ENCODE peak calls at places on chromosomes 16 and 17, in seven cellular contexts. S is GM23338, K is esophagus squamous epithelium, Z is neuronal stem cell, G is thoracic aorta, N is A673, W is lower lobe of right lung. H is an unnamed sample. For H3K4me1, the result is how much of the 10 kb centered on the place peaks cover.

GRCh38 chr17:79054200-79054599 is 20.4 kb upstream of the ENGASE start:
- DNase-seq in K (no peak), G (no peak), S (no peak), N (no peak), W (no peak), Z (no peak), H (no peak)

GRCh38 chr17:9410285-9410684 is 165.3 kb downstream of the STX8 start:
- DNase-seq in G (no peak), K (no peak), Z (no peak), S (no peak), W (no peak), N (no peak), H (no peak)

GRCh38 chr17:39573447-39574298 is 34.0 kb downstream of the NEUROD2 start:
- DNase-seq in K (no peak), W (peak), S (peak), N (peak), Z (no peak), G (no peak), H (peak)

GRCh38 chr17:60442271-60443201 is 20.2 kb downstream of the CHCT1 start:
- DNase-seq in N (peak), Z (no peak), K (no peak), G (no peak), S (no peak), W (no peak), H (no peak)

GRCh38 chr16:83854420-83854819 is 44.5 kb upstream of the MLYCD start:
- DNase-seq in N (no peak), W (no peak), K (no peak), Z (no peak), G (no peak), S (no peak), H (no peak)

GRCh38 chr17:81665205-81666091 is 957 bp downstream of the OXLD1 start:
- DNase-seq in W (peak), Z (no peak), G (no peak), N (peak), S (peak), K (no peak), H (peak)

GRCh38 chr17:79932446-79932845 is 93.2 kb upstream of the CBX4 start:
- DNase-seq in S (no peak), N (no peak), Z (no peak), G (no peak), W (no peak), K (no peak), H (no peak)

GRCh38 chr16:17129971-17130370 is 340.8 kb downstream of the XYLT1 start:
- DNase-seq in G (no peak), W (no peak), K (no peak), Z (no peak), S (no peak), N (no peak), H (no peak)

GRCh38 chr17:76867578-76868175 is 527 bp upstream of the MGAT5B start:
- DNase-seq in Z (no peak), K (no peak), N (no peak), W (no peak), S (peak), G (no peak), H (peak)

GRCh38 chr17:76868176-76868668 is at the start of gene MGAT5B:
- DNase-seq in S (peak), G (peak), K (no peak), Z (peak), N (peak), W (peak), H (peak)

GRCh38 chr17:76869878-76870714 is 1.9 kb downstream of the MGAT5B start:
- DNase-seq in N (no peak), K (no peak), G (no peak), Z (no peak), W (no peak), S (peak), H (peak)

GRCh38 chr17:76869209-76869877 is 1.1 kb downstream of the MGAT5B start:
- DNase-seq in N (no peak), Z (no peak), S (peak), W (no peak), G (no peak), K (no peak), H (no peak)

DNA sequence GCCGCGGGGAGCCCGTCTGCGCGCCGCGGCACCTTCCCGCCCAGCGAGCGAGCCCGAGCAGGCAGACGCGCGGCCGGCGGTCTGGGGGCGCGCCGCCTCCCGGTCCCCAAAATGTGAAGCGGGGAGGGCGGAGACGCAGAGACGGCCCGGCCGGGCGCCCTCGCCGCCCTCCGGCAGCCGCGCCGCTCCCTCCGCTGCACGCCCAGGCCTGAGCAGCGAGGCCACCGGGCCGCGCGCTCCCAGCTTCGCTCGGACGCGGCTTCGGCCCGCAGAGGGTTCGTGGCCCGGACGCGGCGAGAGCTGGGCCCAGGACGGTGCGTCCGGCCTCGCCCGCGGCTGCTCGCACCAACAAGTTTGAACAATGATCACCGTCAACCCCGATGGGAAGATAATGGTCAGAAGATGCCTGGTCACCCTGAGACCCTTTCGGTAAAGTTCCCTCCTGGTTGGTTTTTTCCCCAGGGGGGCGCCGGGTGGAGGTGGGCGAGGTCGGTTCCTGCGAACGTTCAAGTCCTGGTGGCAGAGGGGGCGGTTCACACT is 535 bp downstream of the MGAT5B start:
- DNase-seq in K (no peak), W (no peak), N (no peak), G (no peak), Z (no peak), S (peak), H (peak)
- H3K4me3 ChIP-seq in K (peak), W (peak), N (peak), G (peak), Z (peak), S (peak), H (peak)

GRCh38 chr16:28527985-28528384 is 10.8 kb downstream of the NUPR1 start:
- DNase-seq in N (no peak), G (no peak), S (no peak), W (no peak), K (no peak), Z (no peak), H (no peak)
- H3K27ac ChIP-seq in N (no peak), G (no peak), S (no peak), W (no peak), K (no peak), Z (no peak), H (no peak)

DNA sequence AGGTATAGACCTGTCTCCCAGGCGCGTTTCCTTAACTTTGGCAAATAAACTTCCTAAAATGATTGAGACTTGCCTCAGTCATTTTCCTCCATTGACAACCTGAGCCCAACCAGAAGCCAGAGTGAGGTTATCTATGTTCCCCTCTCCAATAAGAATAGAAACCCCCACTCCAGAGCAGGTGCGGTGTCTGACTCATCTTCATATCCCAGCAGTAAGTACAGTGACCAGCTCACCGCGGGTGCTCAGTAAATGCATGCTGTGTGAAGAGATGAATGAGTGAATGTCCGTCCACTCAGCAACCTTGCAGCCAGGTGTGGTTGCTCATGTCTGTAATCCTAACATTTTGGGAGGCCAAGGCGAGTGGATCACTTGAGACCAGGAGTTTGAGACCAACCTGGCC is 19.5 kb upstream of the CD300E start:
- DNase-seq in S (no peak), Z (no peak), W (no peak), N (no peak), G (no peak), K (no peak), H (no peak)
- H3K4me1 ChIP-seq in S (under half), Z (under half), W (under half), N (under half), G (under half), K (under half), H (under half)

GRCh38 chr17:43659823-43660222 is 1.9 kb downstream of the MEOX1 start:
- DNase-seq in S (no peak), N (no peak), G (no peak), W (no peak), K (no peak), Z (no peak), H (no peak)

GRCh38 chr17:43660262-43660661 is 1.5 kb downstream of the MEOX1 start:
- DNase-seq in S (no peak), K (no peak), W (no peak), Z (no peak), G (no peak), N (no peak), H (no peak)

GRCh38 chr17:43658890-43659289 is 2.8 kb downstream of the MEOX1 start:
- DNase-seq in G (no peak), W (no peak), N (no peak), K (no peak), S (no peak), Z (no peak), H (no peak)

GRCh38 chr17:43651621-43652480 is 9.9 kb downstream of the MEOX1 start:
- DNase-seq in G (no peak), W (no peak), S (no peak), K (no peak), Z (no peak), N (no peak), H (no peak)

GRCh38 chr17:43655702-43656275 is 5.9 kb downstream of the MEOX1 start:
- DNase-seq in W (no peak), Z (no peak), N (no peak), G (no peak), K (no peak), S (no peak), H (no peak)
- H3K4me3 ChIP-seq in W (no peak), Z (no peak), N (no peak), G (no peak), K (no peak), S (no peak), H (no peak)

DNA sequence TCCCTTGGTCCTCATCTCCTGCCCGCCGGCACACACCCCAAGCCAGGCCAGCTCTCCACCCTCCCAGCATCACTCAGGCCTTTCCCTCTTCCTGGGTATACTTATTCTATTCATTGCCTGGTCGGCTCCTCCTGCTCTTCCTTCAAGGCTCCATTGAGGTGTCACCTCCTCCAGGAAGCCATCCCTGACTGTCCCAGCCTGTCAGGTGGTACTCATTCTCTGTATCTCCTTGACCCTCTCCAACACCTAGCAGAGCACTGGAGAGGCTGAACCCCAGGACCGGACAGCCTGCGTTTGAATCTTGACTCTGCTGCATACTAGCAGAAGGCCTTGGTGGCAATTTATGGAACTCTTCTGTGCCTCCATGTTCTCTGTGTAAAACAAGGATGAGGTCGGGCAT is 428 bp upstream of the TNFRSF13B start:
- DNase-seq in K (no peak), Z (no peak), S (no peak), G (no peak), W (no peak), N (no peak), H (no peak)
- H3K27ac ChIP-seq in K (no peak), Z (no peak), S (no peak), G (no peak), W (no peak), N (no peak), H (no peak)